ENCODE peak calls at places on chromosome 13, in nine cellular contexts. K is adrenal gland, T is tibial nerve, R is spleen, D is GM12891, V is gastrocnemius medialis, U is uterus, N is lower leg skin, H is Peyer's patch. F is an unnamed sample.

GRCh38 chr13:36124236-36124822 is 6.9 kb downstream of the DCLK1 start:
- DNase-seq in T (peak), D (no peak), K (peak), U (peak), N (no peak), V (no peak), R (no peak), H (no peak), F (no peak)

GRCh38 chr13:74825170-74825948 is 656.6 kb downstream of the TBC1D4 start:
- DNase-seq in V (no peak), R (no peak), D (no peak), K (no peak), N (no peak), H (no peak), T (no peak), U (no peak), F (no peak)

GRCh38 chr13:93249918-93250306 is 23.3 kb downstream of the GPC6 start:
- DNase-seq in N (no peak), D (no peak), V (no peak), U (no peak), R (no peak), K (no peak), T (no peak), H (no peak), F (no peak)

GRCh38 chr13:23350009-23350408 is 83.5 kb downstream of the SACS start:
- DNase-seq in R (no peak), V (no peak), U (no peak), H (no peak), K (no peak), N (no peak), T (no peak), D (no peak), F (no peak)

GRCh38 chr13:78660130-78660857 is 1.3 kb upstream of the OBI1 start:
- DNase-seq in D (no peak), H (no peak), U (no peak), T (peak), R (peak), V (peak), N (no peak), K (no peak), F (no peak)

GRCh38 chr13:47433461-47434005 is 536.7 kb upstream of the HTR2A start:
- DNase-seq in U (no peak), K (no peak), D (no peak), R (no peak), V (no peak), T (no peak), H (no peak), N (no peak), F (no peak)

GRCh38 chr13:78601886-78602560 is 1.3 kb downstream of the POU4F1 start:
- DNase-seq in R (peak), N (no peak), V (no peak), U (no peak), K (no peak), H (no peak), D (no peak), T (no peak), F (peak)

GRCh38 chr13:79935121-79935520 is 405.8 kb downstream of the SPRY2 start:
- DNase-seq in H (no peak), U (no peak), N (no peak), T (no peak), K (no peak), V (no peak), R (no peak), D (no peak), F (no peak)

GRCh38 chr13:37486171-37486661 is 112.4 kb downstream of the POSTN start:
- DNase-seq in R (no peak), H (no peak), V (no peak), N (no peak), K (no peak), D (no peak), T (no peak), U (no peak), F (no peak)

GRCh38 chr13:51770681-51771417 is 33.1 kb downstream of the DHRS12 start:
- DNase-seq in V (no peak), T (no peak), N (no peak), K (no peak), U (no peak), H (no peak), R (no peak), D (no peak), F (no peak)

GRCh38 chr13:43935878-43936277 is 56.2 kb downstream of the LACC1 start:
- DNase-seq in U (no peak), D (no peak), R (no peak), H (no peak), T (no peak), V (no peak), N (no peak), K (no peak), F (no peak)

GRCh38 chr13:93462151-93462550 is 235.5 kb downstream of the GPC6 start:
- DNase-seq in K (no peak), U (no peak), N (no peak), D (no peak), R (no peak), V (no peak), H (no peak), T (no peak), F (no peak)

GRCh38 chr13:73519720-73520119 is 460.9 kb downstream of the KLF5 start:
- DNase-seq in D (no peak), T (no peak), U (no peak), K (no peak), N (no peak), R (no peak), V (no peak), H (no peak), F (no peak)

GRCh38 chr13:63124863-63125262 is 1709.2 kb upstream of the PCDH20 start:
- DNase-seq in U (no peak), H (no peak), K (no peak), D (no peak), R (no peak), N (no peak), V (no peak), T (no peak), F (peak)

GRCh38 chr13:49625392-49626137 is 2.7 kb upstream of the ARL11 start:
- DNase-seq in T (no peak), K (peak), H (peak), U (no peak), V (peak), N (peak), D (no peak), R (peak), F (no peak)

GRCh38 chr13:20446900-20447299 is 78.8 kb downstream of the CRYL1 start:
- DNase-seq in V (no peak), N (no peak), D (no peak), H (no peak), T (no peak), R (no peak), U (no peak), K (no peak), F (no peak)

GRCh38 chr13:23786607-23787006 is 102.6 kb downstream of the MIPEP start:
- DNase-seq in D (no peak), U (no peak), K (no peak), T (no peak), N (no peak), V (no peak), R (no peak), H (no peak), F (no peak)

GRCh38 chr13:27826379-27827353 is 34.4 kb downstream of the GSX1 start:
- DNase-seq in V (peak), H (peak), D (peak), U (peak), N (peak), T (peak), R (peak), K (peak), F (peak)

GRCh38 chr13:26062853-26063444 is 11.1 kb upstream of the SHISA2 start:
- DNase-seq in T (peak), V (no peak), R (no peak), H (no peak), U (no peak), N (no peak), K (peak), D (no peak), F (peak)

GRCh38 chr13:61406275-61406674 is 9.4 kb downstream of the PCDH20 start:
- DNase-seq in U (no peak), H (no peak), K (no peak), V (no peak), R (no peak), D (no peak), T (no peak), N (no peak), F (no peak)

GRCh38 chr13:74040200-74040599 is 94.0 kb downstream of the KLF12 start:
- DNase-seq in R (peak), D (peak), U (no peak), H (peak), T (no peak), V (peak), K (peak), N (no peak), F (peak)

GRCh38 chr13:29457299-29457698 is 138.2 kb downstream of the SLC7A1 start:
- DNase-seq in N (no peak), D (no peak), T (no peak), V (no peak), K (no peak), U (no peak), H (no peak), R (no peak), F (no peak)

GRCh38 chr13:41501281-41501680 is 43.9 kb downstream of the RGCC start:
- DNase-seq in H (no peak), D (no peak), V (no peak), T (no peak), U (no peak), K (no peak), R (no peak), N (no peak), F (no peak)

DNA sequence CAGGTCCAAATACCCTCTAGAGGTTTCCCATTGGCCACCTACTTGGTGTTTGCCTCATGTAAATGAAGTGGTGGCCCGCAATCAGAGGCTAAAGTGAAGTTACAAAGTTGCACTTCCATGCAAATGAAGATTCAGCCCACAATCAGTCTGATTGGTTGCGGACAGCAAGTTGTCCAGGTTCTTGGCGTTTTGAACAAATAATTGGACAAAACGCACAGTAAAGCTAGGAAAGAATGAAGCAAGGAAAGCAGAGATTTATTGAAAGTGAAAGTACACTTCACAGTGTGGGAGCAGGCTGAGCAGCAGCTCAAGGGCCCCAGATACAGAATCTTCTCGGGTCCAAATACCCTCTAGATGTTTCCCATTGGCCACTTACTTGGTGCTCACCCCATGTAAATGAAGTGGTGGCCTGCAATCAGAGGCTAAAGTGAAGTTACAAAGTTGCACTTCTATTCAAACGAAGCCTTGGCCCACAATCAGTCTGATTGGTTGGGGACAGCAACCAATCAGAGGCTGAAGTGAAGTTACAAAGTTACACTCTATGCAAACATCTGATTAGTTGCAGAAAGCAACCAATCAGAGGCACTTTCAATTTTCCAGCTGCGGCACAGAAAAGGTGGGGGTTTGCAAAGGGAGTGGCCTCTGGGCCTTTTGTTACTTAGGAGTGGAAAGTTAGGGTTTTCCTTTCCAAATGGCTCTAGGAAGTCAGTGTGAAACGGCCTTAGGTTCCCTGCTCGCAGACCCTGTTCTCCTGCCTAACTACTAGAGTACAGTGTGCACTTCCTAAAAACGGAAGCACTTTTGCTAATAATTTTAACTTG is 4.7 kb upstream of the TM9SF2 start:
- DNase-seq in U (peak), N (peak), V (peak), D (no peak), R (peak), T (peak), K (peak), H (peak), F (peak)
- TF ChIP-seq POLR2A in U (peak), N (no peak), V (no peak), D (no peak), R (no peak), T (peak), K (no peak), H (peak), F (peak)

GRCh38 chr13:69556540-69557196 is 551.0 kb upstream of the ATXN8OS start:
- DNase-seq in N (no peak), D (no peak), K (no peak), V (no peak), T (no peak), R (peak), U (no peak), H (no peak), F (no peak)
- TF ChIP-seq POLR2A in N (no peak), D (no peak), K (no peak), V (no peak), T (no peak), R (no peak), U (no peak), H (no peak), F (no peak)

GRCh38 chr13:46386996-46387851 is at the start of gene RUBCNL:
- DNase-seq in U (peak), N (peak), D (peak), T (no peak), K (no peak), H (peak), R (peak), V (no peak), F (peak)
- TF ChIP-seq POLR2A in U (no peak), N (no peak), D (no peak), T (peak), K (no peak), H (no peak), R (peak), V (no peak), F (no peak)

GRCh38 chr13:110334256-110334655 is 27.2 kb downstream of the COL4A2 start:
- DNase-seq in N (no peak), V (no peak), H (no peak), D (no peak), K (peak), T (no peak), U (no peak), R (no peak), F (no peak)
- TF ChIP-seq POLR2A in N (no peak), V (no peak), H (no peak), D (no peak), K (no peak), T (no peak), U (no peak), R (no peak), F (no peak)

DNA sequence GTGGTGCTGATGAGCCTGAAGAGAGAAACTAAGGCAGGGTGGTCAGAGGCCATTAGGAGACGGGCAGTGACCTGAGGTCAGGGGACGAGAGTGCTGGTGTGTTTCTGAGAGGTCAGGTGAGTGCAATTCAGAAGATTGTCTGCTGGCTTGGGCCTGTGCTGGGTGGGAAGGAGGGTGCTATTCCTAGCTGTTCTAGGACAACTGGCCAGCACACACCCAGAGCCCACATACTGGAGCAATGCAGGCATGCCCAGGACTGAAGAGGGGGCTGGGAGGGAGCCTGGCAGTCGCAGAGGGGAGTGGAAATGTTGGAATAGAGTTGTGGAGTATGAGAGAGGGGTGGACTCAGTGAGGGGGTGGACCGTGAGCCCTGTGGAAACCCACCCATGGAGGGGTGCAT is 16.5 kb downstream of the ARHGEF7 start:
- DNase-seq in N (no peak), U (no peak), R (no peak), T (no peak), V (no peak), K (no peak), H (no peak), D (no peak), F (no peak)
- TF ChIP-seq POLR2A in N (no peak), U (no peak), R (no peak), T (no peak), V (no peak), K (no peak), H (no peak), D (no peak), F (no peak)